ENCODE peak calls at places on chromosomes 2 and 18, in ten cellular contexts. P is HFFc6, V is psoas muscle, K is upper lobe of right lung, F is neural progenitor cell, A is astrocyte of the spinal cord, C is sigmoid colon, J is hepatocyte, S is GM13976, T is DND-41. G is an unnamed sample.

GRCh38 chr2:205936446-205936845 is 149.5 kb downstream of the INO80D start:
- DNase-seq in C (peak), P (no peak), K (no peak), T (no peak), J (no peak), A (no peak), F (peak), S (no peak), V (no peak), G (no peak)

GRCh38 chr2:201796478-201796865 is 9.9 kb upstream of the CDK15 start:
- DNase-seq in T (no peak), A (no peak), J (no peak), C (no peak), V (no peak), P (no peak), K (no peak), S (no peak), F (no peak), G (no peak)

GRCh38 chr2:227503433-227504406 is 31.8 kb downstream of the AGFG1 start:
- DNase-seq in J (peak), S (no peak), A (peak), K (no peak), T (no peak), V (peak), P (peak), C (no peak), F (no peak), G (no peak)

GRCh38 chr18:78838183-78838582 is 141.4 kb upstream of the SALL3 start:
- DNase-seq in F (no peak), T (no peak), J (no peak), K (no peak), V (no peak), C (no peak), A (no peak), S (no peak), P (no peak), G (no peak)

GRCh38 chr2:214881647-214882205 is 72.2 kb upstream of the BARD1 start:
- DNase-seq in T (no peak), A (peak), P (no peak), F (no peak), C (no peak), J (peak), V (no peak), S (no peak), K (no peak), G (no peak)

GRCh38 chr2:28684142-28684858 is 67.3 kb upstream of the PPP1CB start:
- DNase-seq in A (no peak), T (no peak), P (no peak), S (no peak), C (no peak), F (no peak), V (no peak), K (no peak), J (no peak), G (no peak)

GRCh38 chr2:25977768-25978167 is 4.5 kb downstream of the KIF3C start:
- DNase-seq in S (no peak), V (no peak), A (peak), C (no peak), K (no peak), P (peak), J (no peak), F (no peak), T (no peak), G (no peak)

GRCh38 chr2:29844713-29845320 is 76.6 kb downstream of the ALK start:
- DNase-seq in J (no peak), F (no peak), K (no peak), T (no peak), V (no peak), A (peak), S (no peak), P (no peak), C (no peak), G (no peak)

GRCh38 chr18:21049306-21049705 is 62.3 kb downstream of the ROCK1 start:
- DNase-seq in V (no peak), S (no peak), F (no peak), T (no peak), J (no peak), A (no peak), P (no peak), C (no peak), K (no peak), G (no peak)

DNA sequence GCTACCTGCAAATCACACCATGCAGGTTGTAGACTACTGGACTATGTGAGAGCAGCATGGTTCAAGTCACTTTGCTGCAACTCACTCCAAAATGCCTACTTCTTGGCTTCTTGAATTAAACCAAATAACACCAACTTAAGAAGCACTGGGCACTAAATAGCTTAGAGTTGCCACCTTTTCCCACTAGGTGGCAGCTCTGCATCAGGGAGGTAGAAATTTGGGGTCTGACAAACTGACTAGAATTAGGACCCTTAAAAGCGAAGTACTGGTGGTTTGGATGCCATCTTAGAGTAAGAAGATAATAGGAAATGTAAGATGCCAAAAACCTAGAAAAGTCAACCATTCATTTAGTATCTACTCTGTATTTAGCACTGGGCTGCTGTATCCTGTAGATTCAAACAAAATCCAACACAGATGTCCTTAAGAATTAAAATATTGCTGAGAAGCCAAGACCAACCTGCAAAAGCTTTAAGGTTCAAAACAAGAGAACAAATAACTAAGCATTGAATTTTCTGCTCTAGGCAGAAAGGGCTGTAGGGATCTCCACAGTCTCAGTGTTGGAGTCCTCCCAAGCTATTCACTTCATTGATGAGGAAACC is 65.5 kb downstream of the CCBE1 start:
- DNase-seq in C (no peak), P (no peak), K (no peak), V (no peak), A (peak), J (peak), F (peak), S (peak), T (peak), G (no peak)
- TF ChIP-seq CTCF in C (peak), P (peak), K (peak), V (peak), A (peak), J (peak), F (peak), S (peak), T (peak), G (peak)

GRCh38 chr18:10516078-10516477 is 9.7 kb upstream of the NAPG start:
- DNase-seq in P (no peak), K (no peak), T (no peak), A (no peak), F (no peak), S (no peak), J (no peak), C (no peak), V (no peak), G (no peak)

GRCh38 chr18:10515456-10515855 is 10.4 kb upstream of the NAPG start:
- DNase-seq in T (no peak), A (no peak), K (no peak), J (no peak), P (no peak), S (no peak), V (no peak), C (no peak), F (no peak), G (no peak)

GRCh38 chr18:10519999-10520935 is 5.6 kb upstream of the NAPG start:
- DNase-seq in J (peak), C (peak), V (peak), F (peak), T (peak), A (peak), P (peak), S (peak), K (peak), G (peak)

GRCh38 chr18:10519366-10519765 is 6.5 kb upstream of the NAPG start:
- DNase-seq in V (no peak), C (no peak), S (no peak), P (peak), F (no peak), T (no peak), A (no peak), J (no peak), K (no peak), G (no peak)

DNA sequence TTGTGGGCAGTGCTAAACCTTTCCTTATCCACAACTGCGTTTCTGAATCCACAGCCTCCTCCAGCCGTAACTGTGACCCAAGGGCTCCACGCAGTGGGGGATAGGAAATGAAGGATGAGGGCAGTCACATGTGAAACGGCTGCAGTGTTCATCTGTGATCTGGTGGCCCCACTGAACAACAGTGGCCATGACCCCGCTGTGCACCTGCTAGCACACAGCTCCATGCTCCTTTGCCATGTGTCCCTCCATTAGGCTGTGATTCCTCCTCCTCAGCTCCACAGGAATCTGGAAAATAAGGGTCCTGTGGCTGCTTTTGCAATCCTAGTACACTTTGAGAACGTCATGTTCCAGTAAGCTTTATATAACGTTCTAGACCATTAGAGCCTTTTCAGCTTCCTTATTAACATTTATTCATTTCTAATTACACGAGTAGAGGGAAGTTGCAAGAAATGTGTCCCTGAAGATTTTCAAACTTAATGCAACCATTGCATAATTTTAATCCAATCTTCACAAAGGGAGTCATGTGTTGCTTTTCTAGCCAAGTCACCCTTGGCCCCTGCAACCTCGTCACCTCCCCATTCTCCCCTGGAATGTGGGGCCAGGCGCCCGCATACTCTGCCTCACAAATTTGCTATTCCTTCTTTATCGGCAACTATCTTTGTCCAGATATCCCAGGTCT is 7.1 kb upstream of the NAPG start:
- DNase-seq in V (peak), F (peak), K (peak), A (peak), P (peak), J (peak), T (no peak), S (no peak), C (peak), G (peak)
- TF ChIP-seq CTCF in V (peak), F (peak), K (peak), A (peak), P (no peak), J (peak), T (peak), S (no peak), C (peak), G (peak)

GRCh38 chr2:166609183-166609959 is 115.3 kb upstream of the SCN7A start:
- DNase-seq in P (no peak), V (no peak), A (no peak), J (peak), T (no peak), C (no peak), K (peak), S (no peak), F (no peak), G (no peak)
- TF ChIP-seq CTCF in P (no peak), V (no peak), A (no peak), J (no peak), T (no peak), C (no peak), K (no peak), S (no peak), F (peak), G (no peak)

GRCh38 chr2:8494151-8494550 is 187.7 kb upstream of the ID2 start:
- DNase-seq in K (no peak), T (no peak), A (no peak), P (no peak), F (peak), J (no peak), C (peak), S (no peak), V (no peak), G (no peak)
- TF ChIP-seq CTCF in K (no peak), T (no peak), A (no peak), P (no peak), F (no peak), J (no peak), C (no peak), S (no peak), V (no peak), G (no peak)

DNA sequence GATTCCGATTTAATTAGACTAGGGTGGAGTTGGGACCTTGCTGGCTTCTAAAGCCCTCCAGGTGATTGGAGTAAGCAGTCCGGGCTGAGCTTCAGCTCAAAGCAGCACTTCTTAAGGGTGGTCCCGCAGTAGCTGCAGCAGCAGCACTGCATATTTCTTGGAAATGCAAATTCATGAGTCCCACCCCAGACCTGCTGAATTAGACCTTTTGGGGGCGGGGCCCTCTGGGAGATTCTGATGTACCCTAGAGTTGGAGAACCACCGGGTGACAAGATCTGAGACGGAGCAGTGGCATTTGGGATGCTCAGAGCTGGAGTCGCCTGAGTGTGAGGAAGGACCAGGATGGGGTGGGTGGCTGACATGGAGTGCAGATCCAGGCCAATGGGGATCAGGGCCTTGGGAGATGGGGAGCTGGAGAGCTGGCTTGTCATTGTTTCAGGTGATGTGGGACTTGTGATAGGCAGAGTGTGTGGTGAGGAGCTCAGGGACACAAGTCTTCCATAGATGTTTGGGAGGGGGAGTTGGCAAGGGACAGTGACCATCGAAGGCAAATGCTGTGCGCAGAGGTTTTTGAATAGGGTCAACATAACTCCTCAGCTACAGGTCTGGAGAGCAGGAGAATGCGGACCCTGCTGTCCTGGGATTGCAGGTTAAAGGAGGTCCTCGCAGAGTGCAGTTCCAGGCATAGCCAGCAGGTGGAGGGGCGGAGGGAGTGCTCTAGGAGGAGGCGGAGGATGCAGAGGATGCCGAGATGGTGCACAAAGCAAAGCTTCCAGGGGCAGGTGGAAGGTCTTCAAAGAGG is 130.9 kb upstream of the RAB12 start:
- DNase-seq in J (peak), K (peak), F (peak), T (peak), C (no peak), A (peak), P (peak), S (peak), V (peak), G (peak)
- TF ChIP-seq CTCF in J (peak), K (peak), F (peak), T (peak), C (peak), A (peak), P (peak), S (peak), V (peak), G (peak)